ENCODE peak calls at places on chromosomes 1 and 21, in nine cellular contexts. Q is ureter; M is cardiac septum; I is stimulated activated CD4-positive, alpha-beta T cell treated with anti-CD3 and anti-CD28 coated beads, Interleukin-1b, Interleukin-23, amount 100 ng/mL, for 24 hours; T is left colon; L is CD8-positive, alpha-beta memory T cell; E is AG08396; J is progenitor cell of endocrine pancreas; H is activated CD4-positive, alpha-beta T cell treated with anti-CD3 and anti-CD28 coated beads for 24 hours. D is an unnamed sample.

GRCh38 chr1:32337855-32338636 is 2.0 kb upstream of the MARCKSL1 start:
- DNase-seq in Q (no peak), L (no peak), I (no peak), E (no peak), T (peak; percentile 64), M (no peak), J (no peak), H (no peak), D (no peak)

GRCh38 chr1:119987112-119987511 is 82.3 kb downstream of the NOTCH2 start:
- DNase-seq in I (no peak), E (peak; percentile 56), H (no peak), L (no peak), T (no peak), Q (no peak), J (no peak), M (no peak), D (no peak)

GRCh38 chr1:147486876-147487656 is 54.2 kb upstream of the BCL9 start:
- DNase-seq in T (no peak), I (no peak), E (no peak), L (no peak), H (no peak), M (no peak), J (no peak), Q (no peak), D (no peak)

GRCh38 chr1:221849897-221850296 is 108.0 kb upstream of the DUSP10 start:
- DNase-seq in T (no peak), E (no peak), I (no peak), Q (no peak), J (no peak), H (no peak), M (no peak), L (no peak), D (no peak)

GRCh38 chr21:45320261-45320990 is 32.7 kb upstream of the POFUT2 start:
- DNase-seq in J (no peak), L (no peak), H (no peak), Q (no peak), T (no peak), E (no peak), M (no peak), I (no peak), D (no peak)

GRCh38 chr1:172940170-172940855 is 110.4 kb downstream of the TNFSF18 start:
- DNase-seq in J (no peak), L (no peak), E (peak; percentile 18), H (no peak), M (no peak), T (no peak), Q (no peak), I (no peak), D (no peak)

GRCh38 chr1:221435510-221435909 is 306.4 kb downstream of the DUSP10 start:
- DNase-seq in I (no peak), L (no peak), J (no peak), T (no peak), E (no peak), M (no peak), H (no peak), Q (no peak), D (no peak)

GRCh38 chr1:24899581-24900485 is 30.2 kb downstream of the RUNX3 start:
- DNase-seq in T (no peak), I (no peak), J (no peak), M (peak; percentile 56), H (no peak), E (no peak), L (no peak), Q (no peak), D (no peak)

GRCh38 chr1:15617874-15618684 is 821 bp downstream of the DDI2 start:
- DNase-seq in M (peak; percentile 81), T (peak; percentile 57), J (peak; percentile 29), L (peak; percentile 59), I (no peak), Q (no peak), H (peak; percentile 4), E (peak; percentile 28), D (peak; percentile 21)

GRCh38 chr1:64033667-64034215 is 169.7 kb upstream of the UBE2U start:
- DNase-seq in L (no peak), M (no peak), J (no peak), I (no peak), H (no peak), Q (no peak), T (no peak), E (peak; percentile 31), D (no peak)

GRCh38 chr1:211684791-211685190 is 9.4 kb upstream of the NEK2 start:
- DNase-seq in T (no peak), Q (no peak), H (no peak), L (no peak), J (no peak), M (no peak), E (no peak), I (no peak), D (no peak)

GRCh38 chr1:172719694-172720138 is 60.8 kb downstream of the FASLG start:
- DNase-seq in M (no peak), T (no peak), E (peak; percentile 42), L (no peak), I (no peak), Q (no peak), H (no peak), J (no peak), D (peak; percentile 34)

GRCh38 chr1:3975903-3976630 is 76.0 kb upstream of the C1orf174 start:
- DNase-seq in H (no peak), Q (no peak), L (no peak), M (no peak), J (no peak), E (no peak), I (no peak), T (no peak), D (no peak)

GRCh38 chr1:175192111-175192629 is 406 bp downstream of the KIAA0040 start:
- DNase-seq in T (peak; percentile 62), L (peak; percentile 56), I (no peak), Q (peak; percentile 73), J (no peak), M (peak; percentile 78), H (no peak), E (peak; percentile 32), D (peak; percentile 83)

GRCh38 chr1:231828182-231828920 is 201.8 kb downstream of the DISC1 start:
- DNase-seq in T (no peak), Q (no peak), E (peak; percentile 56), H (no peak), J (no peak), I (no peak), L (no peak), M (no peak), D (no peak)

GRCh38 chr21:43902441-43902840 is 37.4 kb downstream of the AGPAT3 start:
- DNase-seq in H (no peak), M (no peak), J (no peak), I (no peak), E (peak; percentile 71), T (no peak), Q (no peak), L (no peak), D (no peak)

GRCh38 chr1:25813734-25814471 is 5.9 kb upstream of the MTFR1L start:
- DNase-seq in L (no peak), I (no peak), E (no peak), J (no peak), H (no peak), T (no peak), Q (no peak), M (peak; percentile 56), D (no peak)

GRCh38 chr1:26239936-26240335 is 5.9 kb downstream of the CEP85 start:
- DNase-seq in M (no peak), L (no peak), H (no peak), I (no peak), E (no peak), T (no peak), J (no peak), Q (no peak), D (no peak)

GRCh38 chr1:1349256-1350012 is at the start of gene DVL1:
- DNase-seq in T (no peak), E (peak; percentile 93), M (no peak), I (no peak), J (peak; percentile 71), L (peak; percentile 81), Q (no peak), H (peak; percentile 61), D (no peak)